ENCODE peak calls at places on chromosomes 13 and 19, in eight cellular contexts. J is IMR-90, K is breast epithelium, O is AG09309, T is cardiac muscle cell, M is lung, Z is heart right ventricle, U is A549. C is an unnamed sample.

GRCh38 chr19:405138-405965 is 3.6 kb downstream of the C2CD4C start:
- DNase-seq in Z (no peak), K (no peak), U (no peak), M (no peak), T (no peak), O (no peak), J (no peak), C (no peak)

GRCh38 chr13:87777395-87777794 is 106.2 kb downstream of the SLITRK5 start:
- DNase-seq in O (no peak), K (no peak), J (no peak), U (peak), T (no peak), Z (no peak), M (no peak), C (no peak)

GRCh38 chr19:14002571-14003278 is 3.4 kb downstream of the RFX1 start:
- DNase-seq in Z (no peak), J (no peak), M (no peak), O (no peak), K (no peak), T (no peak), U (no peak), C (no peak)

GRCh38 chr19:800360-801029 is 3.2 kb downstream of the PTBP1 start:
- DNase-seq in M (no peak), T (peak), O (no peak), K (peak), J (no peak), U (no peak), Z (no peak), C (no peak)

GRCh38 chr19:1364070-1364719 is 19.5 kb upstream of the NDUFS7 start:
- DNase-seq in Z (no peak), O (no peak), K (no peak), U (no peak), M (no peak), J (peak), T (peak), C (no peak)

GRCh38 chr19:32324631-32325215 is 20.7 kb upstream of the ZNF507 start:
- DNase-seq in T (peak), M (no peak), Z (no peak), U (no peak), K (no peak), O (no peak), J (peak), C (no peak)

GRCh38 chr19:4660181-4660791 is 9.9 kb downstream of the MYDGF start:
- DNase-seq in M (no peak), J (no peak), U (peak), Z (no peak), T (no peak), O (no peak), K (no peak), C (no peak)

GRCh38 chr13:29310806-29311205 is 284.7 kb downstream of the SLC7A1 start:
- DNase-seq in Z (no peak), M (no peak), K (no peak), O (no peak), J (no peak), U (no peak), T (no peak), C (no peak)

GRCh38 chr13:92745233-92745632 is 481.4 kb upstream of the GPC6 start:
- DNase-seq in U (no peak), T (no peak), O (no peak), K (no peak), Z (no peak), J (no peak), M (no peak), C (no peak)

DNA sequence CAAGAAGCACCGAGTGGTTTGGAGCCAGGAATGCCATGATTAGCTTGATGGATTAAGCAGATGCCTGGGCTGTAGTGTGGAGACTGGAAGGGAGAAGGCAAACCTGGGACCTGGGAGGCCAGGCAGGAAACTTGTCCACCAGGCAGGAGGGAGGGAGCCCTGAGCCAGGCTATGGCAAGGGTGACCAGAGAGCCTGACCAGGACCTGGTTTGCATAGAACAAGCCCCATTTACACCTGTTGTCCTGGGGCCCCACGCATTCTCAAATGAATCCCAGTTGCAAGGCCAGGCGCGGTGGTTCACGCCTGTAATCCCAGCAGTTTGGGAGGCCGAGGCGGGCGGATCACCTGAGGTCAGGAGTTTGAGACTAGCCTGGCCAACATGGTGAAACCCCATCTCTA is 50.2 kb upstream of the LATS2 start:
- DNase-seq in K (no peak), M (no peak), U (no peak), Z (no peak), O (no peak), T (no peak), J (no peak), C (no peak)
- TF ChIP-seq CTCF in K (no peak), M (no peak), U (no peak), Z (no peak), O (no peak), T (no peak), J (no peak), C (no peak)

GRCh38 chr13:49213997-49214916 is 5.9 kb upstream of the MLNR start:
- DNase-seq in T (no peak), O (no peak), K (no peak), M (no peak), J (no peak), U (no peak), Z (no peak), C (no peak)
- H3K4me3 ChIP-seq in T (no peak), O (no peak), K (no peak), M (no peak), J (no peak), U (no peak), Z (no peak), C (no peak)

GRCh38 chr19:30128211-30128610 is 186.2 kb downstream of the URI1 start:
- DNase-seq in T (no peak), J (no peak), K (no peak), U (no peak), O (no peak), Z (no peak), M (no peak), C (no peak)
- TF ChIP-seq CTCF in T (no peak), J (no peak), K (no peak), U (no peak), O (no peak), Z (no peak), M (no peak), C (no peak)

DNA sequence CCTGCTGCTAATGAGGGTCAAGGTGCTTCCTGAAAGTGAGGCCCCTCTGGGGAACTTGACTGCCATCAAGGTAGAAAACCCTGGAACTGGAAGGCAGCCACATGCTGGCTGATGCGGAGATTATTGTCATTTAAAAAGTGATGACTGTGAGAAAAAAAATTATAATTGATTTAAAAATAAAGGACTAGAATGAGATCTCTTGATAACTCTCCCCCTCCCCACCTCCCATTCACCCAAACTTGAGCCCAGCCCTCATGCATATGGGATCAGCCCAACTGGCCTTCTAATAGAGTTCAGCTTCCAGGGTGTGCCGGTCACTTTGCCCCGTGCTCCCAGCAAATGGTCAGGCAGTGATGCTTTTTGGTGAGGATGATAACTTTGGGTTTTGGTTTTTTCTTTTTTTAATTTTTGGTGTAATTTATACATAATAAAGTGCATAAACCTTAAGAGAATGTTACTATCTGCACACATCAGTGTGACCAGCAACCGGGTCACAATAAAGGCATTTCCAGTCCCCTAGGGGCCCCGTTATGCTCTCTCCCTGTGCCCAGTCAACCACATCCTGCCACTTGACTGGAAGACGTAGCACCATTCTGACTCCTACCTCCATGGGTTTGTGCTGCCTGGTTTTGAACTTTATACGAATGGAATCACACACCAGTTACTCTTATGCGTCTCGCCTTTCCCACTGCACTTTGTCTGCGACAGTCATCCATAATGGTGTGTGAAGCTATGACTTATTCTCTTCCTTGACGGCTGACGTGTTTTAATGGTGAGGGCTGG is 187.9 kb downstream of the USP12 start:
- DNase-seq in K (no peak), Z (no peak), T (no peak), M (no peak), O (no peak), J (no peak), U (no peak), C (no peak)
- H3K4me3 ChIP-seq in K (no peak), Z (peak), T (no peak), M (no peak), O (no peak), J (no peak), U (no peak), C (no peak)

GRCh38 chr19:47794526-47794925 is 9.8 kb downstream of the TPRX1 start:
- DNase-seq in U (peak), O (no peak), J (no peak), K (no peak), Z (no peak), T (no peak), M (no peak), C (no peak)
- TF ChIP-seq CTCF in U (peak), O (peak), J (no peak), K (no peak), Z (no peak), T (no peak), M (no peak), C (no peak)

GRCh38 chr13:30431269-30431950 is 9.1 kb downstream of the UBE2L5 start:
- DNase-seq in U (no peak), K (no peak), T (no peak), M (no peak), Z (no peak), J (peak), O (no peak), C (no peak)
- H3K4me3 ChIP-seq in U (peak), K (no peak), T (no peak), M (no peak), Z (no peak), J (no peak), O (no peak), C (no peak)

GRCh38 chr19:16589917-16590316 is 17.7 kb upstream of the SLC35E1 start:
- DNase-seq in Z (no peak), O (no peak), T (no peak), K (no peak), U (no peak), J (no peak), M (peak), C (no peak)

GRCh38 chr19:16593181-16593580 is 21.0 kb upstream of the SLC35E1 start:
- DNase-seq in Z (no peak), O (no peak), J (no peak), U (no peak), T (no peak), M (no peak), K (no peak), C (no peak)

GRCh38 chr19:16594131-16594586 is 21.9 kb upstream of the SLC35E1 start:
- DNase-seq in T (no peak), J (no peak), M (no peak), O (no peak), U (no peak), Z (no peak), K (no peak), C (no peak)

GRCh38 chr19:16590876-16591802 is 18.9 kb upstream of the SLC35E1 start:
- DNase-seq in O (no peak), J (no peak), M (no peak), K (no peak), U (no peak), Z (no peak), T (no peak), C (no peak)

DNA sequence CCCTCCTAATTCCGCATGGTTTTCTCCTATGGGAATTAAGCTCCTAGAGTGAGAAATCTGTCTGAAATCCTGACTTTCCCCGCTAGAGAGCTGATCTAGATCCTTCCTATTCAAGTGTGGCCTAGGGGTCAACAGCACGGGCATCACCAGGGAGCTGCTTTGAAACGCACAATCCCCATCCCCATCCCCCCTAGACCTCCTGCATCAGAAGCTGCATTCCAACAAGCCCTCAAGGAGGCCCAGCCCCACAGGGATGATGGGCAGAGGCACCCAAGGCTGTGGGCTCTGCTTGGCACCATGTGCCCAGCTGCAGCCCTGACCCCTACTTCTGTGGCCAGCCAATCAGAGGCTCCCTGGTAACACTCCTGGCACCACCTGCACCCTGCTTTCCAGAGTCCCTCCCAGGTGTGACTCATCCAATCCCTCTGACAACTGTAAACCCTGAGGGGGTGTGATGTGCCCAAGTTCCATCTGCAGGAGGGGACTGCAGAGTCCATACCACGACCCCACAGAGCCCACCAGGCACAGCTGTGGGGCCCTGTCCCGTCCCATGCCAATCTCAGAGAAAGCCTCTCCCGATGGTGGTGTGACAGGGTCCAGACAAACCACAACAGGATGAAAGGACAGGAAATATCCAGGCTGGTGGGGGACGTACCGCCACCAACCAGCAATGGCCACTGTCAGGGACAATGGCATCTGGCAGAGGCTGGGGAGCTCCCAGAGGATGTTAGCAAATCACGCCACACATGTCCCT is 19.8 kb upstream of the SLC35E1 start:
- DNase-seq in K (no peak), J (peak), O (no peak), U (no peak), Z (no peak), M (no peak), T (no peak), C (no peak)
- TF ChIP-seq CTCF in K (no peak), J (no peak), O (no peak), U (no peak), Z (no peak), M (no peak), T (no peak), C (no peak)

GRCh38 chr13:97222934-97223710 is 989 bp downstream of the MBNL2 start:
- DNase-seq in K (no peak), U (no peak), T (no peak), J (no peak), M (no peak), O (no peak), Z (no peak), C (peak)
- H3K4me3 ChIP-seq in K (peak), U (peak), T (peak), J (peak), M (peak), O (peak), Z (peak), C (peak)

GRCh38 chr19:45315304-45315703 is 7.4 kb downstream of the CKM start:
- DNase-seq in T (no peak), O (no peak), K (no peak), J (no peak), U (no peak), Z (no peak), M (no peak), C (no peak)
- TF ChIP-seq CTCF in T (no peak), O (no peak), K (no peak), J (no peak), U (no peak), Z (no peak), M (no peak), C (no peak)